ENCODE peak calls at places on chromosomes 11 and 22, in four cellular contexts. P is HCT116, W is A549, B is H1. G is an unnamed sample.

GRCh38 chr11:100831929-100832480 is 144.9 kb downstream of the ARHGAP42 start:
- DNase-seq in P (no peak), W (no peak), B (no peak), G (no peak)

GRCh38 chr22:44182591-44183588 is 2.2 kb downstream of the PARVG start:
- DNase-seq in P (no peak), W (no peak), B (no peak), G (no peak)

GRCh38 chr22:29879738-29880137 is 3.2 kb upstream of the MTMR3 start:
- DNase-seq in P (peak; percentile 10), W (peak; percentile 48), B (no peak), G (no peak)

GRCh38 chr11:20226936-20227335 is 66.7 kb upstream of the DBX1 start:
- DNase-seq in P (no peak), W (no peak), B (no peak), G (peak; percentile 28)

GRCh38 chr22:32079110-32080089 is 36.3 kb downstream of the SLC5A1 start:
- DNase-seq in P (peak; percentile 41), W (peak; percentile 69), B (peak; percentile 19), G (peak; percentile 68)

GRCh38 chr11:2498750-2499149 is 53.9 kb downstream of the KCNQ1 start:
- DNase-seq in P (no peak), W (no peak), B (no peak), G (no peak)

GRCh38 chr11:44949160-44950035 is 1.3 kb downstream of the TP53I11 start:
- DNase-seq in P (no peak), W (peak; percentile 68), B (no peak), G (peak; percentile 42)

GRCh38 chr11:127052420-127052819 is 51.9 kb upstream of the KIRREL3 start:
- DNase-seq in P (no peak), W (peak; percentile 11), B (no peak), G (no peak)

GRCh38 chr11:121665211-121665838 is 212.6 kb upstream of the SORL1-AS1 start:
- DNase-seq in P (no peak), W (no peak), B (no peak), G (no peak)

GRCh38 chr11:121661796-121662508 is 209.2 kb upstream of the SORL1-AS1 start:
- DNase-seq in P (no peak), W (no peak), B (no peak), G (peak; percentile 93)

GRCh38 chr11:47376543-47377371 is 1.6 kb downstream of the SPI1 start:
- DNase-seq in P (no peak), W (no peak), B (no peak), G (no peak)

GRCh38 chr22:47394504-47395440 is 632.3 kb downstream of the TBC1D22A start:
- DNase-seq in P (no peak), W (no peak), B (no peak), G (no peak)

GRCh38 chr22:47391169-47392053 is 629.0 kb downstream of the TBC1D22A start:
- DNase-seq in P (no peak), W (no peak), B (no peak), G (no peak)

GRCh38 chr22:47392054-47392347 is 629.6 kb downstream of the TBC1D22A start:
- DNase-seq in P (no peak), W (no peak), B (no peak), G (no peak)

GRCh38 chr22:47392729-47393128 is 630.3 kb downstream of the TBC1D22A start:
- DNase-seq in P (no peak), W (no peak), B (no peak), G (no peak)

GRCh38 chr22:47393191-47393590 is 630.7 kb downstream of the TBC1D22A start:
- DNase-seq in P (no peak), W (no peak), B (no peak), G (no peak)
- TF ChIP-seq CEBPB in P (no peak), W (no peak), B (no peak), G (no peak)

GRCh38 chr11:46296520-46297448 is 19.3 kb downstream of the CREB3L1 start:
- DNase-seq in P (no peak), W (no peak), B (peak; percentile 86), G (peak; percentile 98)
- TF ChIP-seq CEBPB in P (no peak), W (no peak), B (no peak), G (peak; percentile 38)

DNA sequence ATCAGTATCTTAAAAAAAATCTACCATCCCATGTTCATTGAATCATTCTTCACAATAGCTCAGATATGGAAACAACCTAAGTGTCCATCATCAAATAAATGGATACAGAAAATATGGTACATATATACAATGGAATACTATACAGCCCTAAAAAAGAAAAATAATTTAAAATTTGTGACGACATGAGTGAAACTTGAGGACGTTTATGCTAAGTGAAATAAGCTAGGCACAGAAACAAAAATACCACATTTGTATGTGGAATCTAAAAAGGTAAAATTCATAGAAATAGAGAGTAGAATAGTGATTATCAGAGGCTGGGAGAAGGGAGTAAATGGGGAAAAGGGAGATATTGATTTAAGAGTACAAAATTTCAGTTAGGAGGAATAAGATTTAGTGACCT is 38.8 kb downstream of the OR9I1 start:
- DNase-seq in P (no peak), W (no peak), B (no peak), G (no peak)
- TF ChIP-seq CEBPB in P (no peak), W (no peak), B (no peak), G (no peak)

DNA sequence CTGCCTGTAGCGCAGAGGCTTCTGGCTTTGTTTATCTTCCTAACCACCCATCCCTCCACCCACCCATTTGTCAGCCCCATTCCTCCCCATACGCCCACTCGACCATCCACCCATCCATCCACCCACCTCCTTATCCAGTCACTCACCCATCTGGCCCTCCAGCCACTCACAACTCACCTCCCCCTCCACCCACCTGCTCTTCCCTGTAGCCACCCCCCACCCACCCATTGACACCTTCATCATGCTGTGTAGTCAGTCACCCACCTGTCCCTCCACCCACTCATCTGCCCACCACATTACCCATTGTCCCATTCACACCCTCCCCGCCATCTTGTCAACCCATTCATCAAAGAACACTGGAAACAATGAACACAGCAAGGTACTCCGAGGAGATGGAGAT is 5.5 kb downstream of the CST6 start:
- DNase-seq in P (no peak), W (no peak), B (no peak), G (no peak)
- TF ChIP-seq CEBPB in P (no peak), W (no peak), B (no peak), G (no peak)

G was measured in IMR-90.